ENCODE peak calls at places on chromosomes 12 and 14, in seven cellular contexts. S is sigmoid colon, L is body of pancreas, A is gastrocnemius medialis, Q is heart left ventricle, P is uterus, J is endothelial cell of umbilical vein. B is an unnamed sample.

GRCh38 chr12:68587448-68587873 is 23.2 kb upstream of the RAP1B start:
- DNase-seq in L (no peak), Q (no peak), P (no peak), S (no peak), A (no peak), J (no peak), B (no peak)

GRCh38 chr14:72155379-72155993 is 223.3 kb downstream of the RGS6 start:
- DNase-seq in S (no peak), J (no peak), P (no peak), Q (no peak), L (no peak), A (no peak), B (no peak)

GRCh38 chr12:76531056-76531455 is 28.5 kb downstream of the OSBPL8 start:
- DNase-seq in S (no peak), L (no peak), P (no peak), Q (no peak), J (no peak), A (no peak), B (no peak)

GRCh38 chr12:128817115-128818015 is 6.4 kb downstream of the SLC15A4 start:
- DNase-seq in P (peak), S (peak), Q (peak), A (peak), J (no peak), L (peak), B (no peak)

GRCh38 chr12:106304001-106304421 is 1.5 kb downstream of the TCP11L2 start:
- DNase-seq in J (no peak), A (no peak), L (no peak), S (no peak), Q (no peak), P (no peak), B (no peak)

GRCh38 chr12:13606290-13606689 is 375.1 kb downstream of the GRIN2B start:
- DNase-seq in L (no peak), A (no peak), Q (no peak), P (no peak), J (no peak), S (no peak), B (no peak)

GRCh38 chr14:21191809-21192446 is 36.1 kb upstream of the OR5AU1 start:
- DNase-seq in Q (peak), A (no peak), S (peak), P (peak), L (peak), J (no peak), B (peak)

GRCh38 chr12:30828686-30829085 is 73.9 kb upstream of the CAPRIN2 start:
- DNase-seq in L (no peak), S (no peak), A (no peak), Q (no peak), J (no peak), P (no peak), B (no peak)

GRCh38 chr14:99270491-99271287 is 1.3 kb downstream of the BCL11B start:
- DNase-seq in J (no peak), S (no peak), Q (no peak), L (no peak), A (no peak), P (no peak), B (no peak)

GRCh38 chr12:124170756-124171155 is 124.1 kb upstream of the RFLNA start:
- DNase-seq in S (no peak), P (no peak), Q (no peak), A (no peak), L (no peak), J (no peak), B (no peak)

GRCh38 chr12:108839011-108839889 is 18.1 kb downstream of the SSH1 start:
- DNase-seq in Q (peak), P (peak), J (peak), L (peak), A (no peak), S (peak), B (peak)

GRCh38 chr14:61203059-61203753 is 77.9 kb downstream of the TMEM30B start:
- DNase-seq in S (no peak), Q (no peak), A (peak), J (no peak), L (no peak), P (no peak), B (no peak)

GRCh38 chr14:33186656-33187055 is 248.0 kb downstream of the NPAS3 start:
- DNase-seq in J (no peak), P (no peak), A (no peak), S (no peak), L (no peak), Q (no peak), B (no peak)

GRCh38 chr12:45789025-45789424 is 59.5 kb downstream of the ARID2 start:
- DNase-seq in S (no peak), Q (no peak), J (no peak), P (no peak), A (no peak), L (no peak), B (no peak)

GRCh38 chr12:62259311-62259992 is 752 bp upstream of the USP15 start:
- DNase-seq in A (no peak), Q (peak), L (peak), J (no peak), P (no peak), S (no peak), B (no peak)

GRCh38 chr14:24398298-24398942 is 383 bp upstream of the NYNRIN start:
- DNase-seq in P (peak), A (no peak), J (peak), S (peak), Q (peak), L (no peak), B (peak)

GRCh38 chr12:53096761-53097160 is 706 bp upstream of the IGFBP6 start:
- DNase-seq in P (no peak), A (no peak), S (peak), J (no peak), L (no peak), Q (no peak), B (peak)

GRCh38 chr12:53097564-53098353 is at the start of gene IGFBP6:
- DNase-seq in Q (peak), S (peak), A (no peak), L (peak), J (peak), P (peak), B (peak)

GRCh38 chr12:53098982-53099651 is 1.6 kb downstream of the IGFBP6 start:
- DNase-seq in P (peak), S (peak), A (peak), L (peak), Q (peak), J (peak), B (peak)

GRCh38 chr12:53097207-53097563 is 282 bp upstream of the IGFBP6 start:
- DNase-seq in L (no peak), S (peak), P (no peak), A (no peak), J (peak), Q (no peak), B (no peak)

DNA sequence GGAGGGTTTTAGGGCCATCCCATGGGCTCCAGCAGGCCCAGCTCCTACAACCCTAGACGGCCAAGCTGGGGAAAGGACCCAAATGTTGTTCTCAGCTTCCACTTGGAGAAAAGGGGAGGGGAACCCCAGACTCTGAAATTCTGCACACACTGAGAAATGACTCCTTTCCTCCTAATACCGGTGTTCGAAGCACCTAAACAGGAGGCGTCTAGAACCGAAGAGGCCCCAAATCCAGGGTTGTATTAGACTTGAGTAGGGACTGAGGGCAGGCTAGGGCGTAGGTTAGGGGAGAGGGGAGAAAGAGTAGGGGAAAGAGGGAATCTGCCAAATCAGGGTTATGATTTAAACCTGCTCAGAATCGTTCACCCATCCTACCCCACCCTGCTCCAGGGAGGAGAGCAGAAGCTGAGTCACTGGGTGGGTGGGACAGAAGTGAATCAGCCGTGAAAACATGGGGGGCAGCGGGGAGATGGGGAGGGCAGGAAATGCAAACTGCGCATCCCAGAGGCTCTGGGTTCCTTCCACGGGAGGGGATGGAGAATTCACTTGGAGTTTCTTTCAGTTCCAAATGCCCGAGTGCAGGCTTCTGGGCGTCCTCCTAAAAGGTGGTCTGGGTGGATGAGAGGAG is 1.0 kb downstream of the IGFBP6 start:
- DNase-seq in A (no peak), J (peak), L (no peak), P (peak), Q (peak), S (peak), B (peak)
- H3K4me3 ChIP-seq in A (peak), J (peak), L (no peak), P (peak), Q (peak), S (peak), B (peak)

GRCh38 chr12:55727643-55728184 is 1.1 kb downstream of the CD63 start:
- DNase-seq in L (peak), P (peak), J (peak), A (peak), S (peak), Q (peak), B (peak)

GRCh38 chr12:55730447-55730820 is 1.6 kb upstream of the CD63 start:
- DNase-seq in P (no peak), L (no peak), J (no peak), A (no peak), Q (no peak), S (no peak), B (no peak)

GRCh38 chr12:55728185-55728931 is 451 bp downstream of the CD63 start:
- DNase-seq in L (peak), A (peak), J (peak), Q (peak), S (peak), P (peak), B (peak)

GRCh38 chr12:55729592-55730446 is 1.0 kb upstream of the CD63 start:
- DNase-seq in A (peak), S (peak), P (peak), J (peak), L (peak), Q (peak), B (peak)

GRCh38 chr12:55728932-55729591 is at the start of gene CD63:
- DNase-seq in P (peak), Q (peak), L (peak), A (peak), J (peak), S (peak), B (peak)
- TF ChIP-seq POLR2A in P (peak), Q (no peak), L (peak), A (peak), J (peak), S (peak), B (peak)

GRCh38 chr12:11759894-11760293 is 110.4 kb downstream of the ETV6 start:
- DNase-seq in P (no peak), S (no peak), L (no peak), Q (no peak), J (no peak), A (no peak), B (no peak)

GRCh38 chr12:11762723-11763326 is 113.4 kb downstream of the ETV6 start:
- DNase-seq in P (no peak), A (no peak), J (no peak), Q (no peak), L (no peak), S (no peak), B (no peak)

GRCh38 chr12:11763760-11764520 is 114.5 kb downstream of the ETV6 start:
- DNase-seq in J (no peak), L (no peak), P (no peak), A (no peak), S (no peak), Q (no peak), B (no peak)

GRCh38 chr12:11758838-11759509 is 109.5 kb downstream of the ETV6 start:
- DNase-seq in A (no peak), Q (peak), L (peak), J (peak), P (no peak), S (no peak), B (peak)

GRCh38 chr12:11761869-11762567 is 112.5 kb downstream of the ETV6 start:
- DNase-seq in P (no peak), J (no peak), A (no peak), Q (no peak), L (no peak), S (no peak), B (no peak)
- H3K4me3 ChIP-seq in P (no peak), J (no peak), A (no peak), Q (no peak), L (no peak), S (no peak), B (no peak)

GRCh38 chr12:15543347-15543746 is 221.0 kb downstream of the PTPRO start:
- DNase-seq in Q (no peak), L (no peak), J (no peak), S (no peak), P (no peak), A (no peak), B (no peak)
- TF ChIP-seq POLR2A in Q (no peak), L (no peak), J (no peak), S (no peak), P (no peak), A (no peak), B (no peak)

GRCh38 chr12:74541074-74541473 is 3.4 kb downstream of the ATXN7L3B start:
- DNase-seq in J (no peak), P (no peak), Q (no peak), A (no peak), S (no peak), L (no peak), B (no peak)
- H3K4me3 ChIP-seq in J (no peak), P (no peak), Q (peak), A (no peak), S (peak), L (no peak), B (no peak)

GRCh38 chr14:103703433-103704385 is 11.5 kb downstream of the XRCC3 start:
- DNase-seq in Q (no peak), P (no peak), A (no peak), L (no peak), S (no peak), J (peak), B (no peak)
- TF ChIP-seq POLR2A in Q (no peak), P (no peak), A (no peak), L (no peak), S (no peak), J (no peak), B (no peak)

DNA sequence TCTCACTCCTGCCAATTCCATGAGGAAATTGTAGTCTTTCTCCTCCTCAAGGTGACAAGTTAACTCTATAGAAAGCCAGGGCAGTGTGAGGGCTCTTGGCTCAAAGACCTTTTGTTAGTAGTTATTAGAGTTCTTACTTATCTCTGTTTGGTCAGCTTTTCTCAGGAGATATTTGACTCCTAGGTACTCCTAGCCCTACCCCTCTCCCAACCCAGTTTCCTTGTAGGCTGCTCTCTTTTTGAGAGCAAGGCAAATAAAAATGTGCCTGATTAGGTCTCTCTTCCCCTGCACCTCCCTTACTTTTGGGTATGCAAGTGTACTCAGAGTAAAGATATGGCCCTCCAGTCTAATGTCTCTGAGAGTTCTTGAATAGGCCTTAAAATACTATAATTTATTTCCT is 23.8 kb downstream of the BTG1 start:
- DNase-seq in P (no peak), J (no peak), A (no peak), S (no peak), L (no peak), Q (no peak), B (no peak)
- H3K4me3 ChIP-seq in P (no peak), J (no peak), A (no peak), S (no peak), L (no peak), Q (no peak), B (no peak)

DNA sequence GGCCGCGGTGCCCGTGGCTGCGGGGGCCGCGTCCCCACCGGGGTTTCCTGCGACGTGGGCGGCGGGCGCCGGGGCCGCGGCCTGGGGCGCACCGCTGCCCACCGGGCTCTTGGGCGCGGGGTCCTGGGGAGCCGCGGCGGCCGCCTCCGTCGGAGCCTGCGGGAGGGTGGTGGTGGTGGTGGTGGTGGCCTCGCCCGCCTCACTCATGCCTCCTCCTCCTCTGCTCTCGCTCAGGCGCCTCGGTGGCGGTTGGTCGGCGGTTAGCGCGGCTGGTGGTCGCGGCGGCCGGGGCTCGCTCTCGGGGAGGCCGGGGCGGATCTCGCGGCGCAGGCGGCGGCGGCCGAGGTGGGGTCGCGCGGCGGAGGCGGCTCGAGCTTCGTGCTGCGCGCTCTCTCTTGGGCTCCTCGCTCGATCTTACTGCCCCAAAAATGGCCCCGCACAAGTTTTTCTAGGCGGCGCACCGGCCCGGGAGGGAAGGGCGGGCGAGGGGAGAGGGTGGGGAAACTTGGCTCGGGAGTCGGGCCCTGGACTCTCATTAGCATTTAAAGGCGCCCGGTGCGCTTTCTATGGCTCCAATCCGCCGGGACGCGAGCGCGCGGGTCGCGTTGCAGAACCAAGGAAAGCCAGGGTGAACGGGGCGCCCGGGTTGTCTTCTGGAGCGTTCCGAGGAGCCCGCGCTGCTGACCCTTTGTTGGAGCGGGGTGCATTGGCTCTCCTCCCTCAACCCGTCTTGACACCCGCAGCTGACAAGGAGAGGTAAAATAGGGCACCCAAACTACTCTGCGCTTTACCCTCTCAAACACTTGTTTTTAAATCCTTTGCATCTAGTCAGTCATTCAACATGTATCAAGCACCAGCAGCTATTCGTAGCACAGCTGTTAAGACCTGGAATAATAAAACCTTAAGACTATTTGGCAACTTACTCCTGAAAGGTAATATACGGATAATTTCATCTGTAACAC is at the start of gene YBX3:
- DNase-seq in L (peak), P (peak), A (peak), S (peak), J (peak), Q (peak), B (peak)
- TF ChIP-seq POLR2A in L (peak), P (peak), A (peak), S (peak), J (peak), Q (no peak), B (peak)

DNA sequence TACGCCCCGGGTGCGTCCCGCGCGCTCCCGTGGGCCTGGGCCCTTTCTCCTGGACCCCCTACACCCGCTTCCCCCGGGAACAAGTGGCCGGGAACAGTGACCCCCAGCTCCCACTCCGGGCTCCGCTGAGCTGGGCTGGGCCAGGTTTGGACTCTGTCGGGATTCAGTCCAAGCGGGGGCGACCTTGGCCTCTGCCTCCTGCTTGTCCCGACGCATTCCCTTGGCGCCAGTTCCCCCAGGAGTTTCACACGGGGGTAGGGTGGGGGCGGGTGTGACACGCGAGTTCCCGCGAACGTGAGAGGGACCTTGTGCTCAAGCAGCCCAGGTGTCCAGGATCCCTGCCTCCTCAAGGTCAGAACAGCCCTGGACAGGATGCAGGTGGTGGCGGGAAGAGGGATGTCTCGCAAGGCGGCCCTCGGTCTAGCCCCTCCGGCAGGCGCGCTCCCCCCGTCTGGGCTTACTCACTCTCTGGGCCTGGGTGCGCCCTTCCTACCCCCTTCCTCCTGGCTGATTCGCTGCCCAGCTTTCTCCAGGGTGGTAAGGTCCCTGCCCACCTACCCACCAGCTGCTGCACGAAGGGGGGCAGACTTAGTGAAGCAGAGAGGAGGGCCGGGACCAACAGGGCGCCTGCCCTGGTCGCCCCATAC is 771 bp downstream of the CRIP2 start:
- DNase-seq in J (peak), S (no peak), L (no peak), A (no peak), Q (peak), P (peak), B (peak)
- H3K4me3 ChIP-seq in J (peak), S (peak), L (peak), A (peak), Q (peak), P (peak), B (peak)

DNA sequence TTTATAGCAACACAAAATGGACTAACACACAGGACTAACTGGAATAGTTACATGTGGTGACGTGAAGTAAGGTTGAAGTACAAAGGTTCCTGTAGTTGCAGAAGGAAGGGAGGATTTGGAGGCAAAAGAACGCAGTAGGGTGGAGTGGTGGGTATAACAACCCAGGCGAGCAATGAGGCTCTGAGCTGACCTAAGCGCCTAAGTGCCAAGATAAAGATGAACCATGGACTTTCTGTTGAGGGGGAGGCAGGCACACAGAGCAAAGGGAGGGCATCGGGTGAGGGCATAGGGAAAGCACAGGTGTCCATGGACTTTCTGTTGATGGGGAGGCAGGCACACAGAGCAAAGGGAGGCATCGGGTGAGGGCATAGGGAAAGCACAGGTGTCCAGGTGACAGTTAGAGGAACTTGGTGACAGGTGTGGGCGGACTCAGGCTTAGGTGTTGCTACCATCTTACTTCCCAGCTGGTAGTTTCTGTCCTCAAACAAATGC is 15.2 kb downstream of the SCNN1A start:
- DNase-seq in J (no peak), L (no peak), S (no peak), Q (no peak), A (no peak), P (no peak), B (no peak)
- TF ChIP-seq POLR2A in J (no peak), L (no peak), S (peak), Q (no peak), A (no peak), P (no peak), B (no peak)

B was measured in ovary.